ENCODE peak calls at places on chromosomes 5 and 9, in five cellular contexts. B, E, Z, V and K are unnamed samples.

GRCh38 chr9:115978739-115979138 is 174.9 kb upstream of the PAPPA start:
- DNase-seq in B (no peak), E (no peak), Z (no peak), V (no peak), K (no peak)

GRCh38 chr5:143550985-143551630 is 147.6 kb upstream of the NR3C1 start:
- DNase-seq in Z (no peak), V (peak), B (no peak), E (no peak), K (no peak)

GRCh38 chr5:116654890-116655289 is 80.3 kb upstream of the SEMA6A start:
- DNase-seq in V (no peak), Z (no peak), B (no peak), E (no peak), K (no peak)

GRCh38 chr5:111072949-111073682 is 1.6 kb downstream of the TSLP start:
- DNase-seq in E (peak), Z (peak), V (peak), B (peak), K (peak)

GRCh38 chr5:172637122-172637580 is 3.9 kb upstream of the NEURL1B start:
- DNase-seq in V (no peak), E (no peak), Z (no peak), B (no peak), K (no peak)

GRCh38 chr5:128669803-128670202 is 131.8 kb upstream of the FBN2 start:
- DNase-seq in B (no peak), V (peak), E (no peak), Z (no peak), K (no peak)

GRCh38 chr9:135874859-135875258 is 32.5 kb downstream of the CAMSAP1 start:
- DNase-seq in V (no peak), E (no peak), Z (no peak), B (no peak), K (no peak)

GRCh38 chr9:38251461-38251860 is 141.0 kb upstream of the ALDH1B1 start:
- DNase-seq in Z (no peak), E (no peak), B (no peak), V (no peak), K (no peak)

GRCh38 chr5:96734871-96735325 is 72.7 kb downstream of the CAST start:
- DNase-seq in E (no peak), V (no peak), B (no peak), Z (no peak), K (no peak)

GRCh38 chr9:107638922-107639321 is 149.4 kb upstream of the KLF4 start:
- DNase-seq in E (peak), Z (no peak), B (no peak), V (peak), K (no peak)

GRCh38 chr9:129693741-129694140 is 28.3 kb downstream of the PRRX2 start:
- DNase-seq in V (no peak), E (no peak), B (no peak), Z (no peak), K (no peak)

GRCh38 chr5:112479418-112479817 is 60.3 kb upstream of the EPB41L4A start:
- DNase-seq in V (peak), B (no peak), E (no peak), Z (no peak), K (no peak)

GRCh38 chr9:129290606-129291005 is 112.5 kb upstream of the IER5L start:
- DNase-seq in V (no peak), E (no peak), Z (no peak), B (no peak), K (no peak)

GRCh38 chr5:132474131-132474723 is 16.3 kb downstream of the IRF1 start:
- DNase-seq in V (no peak), Z (no peak), B (no peak), E (no peak), K (no peak)

GRCh38 chr9:71446499-71447411 is 321.6 kb downstream of the CEMIP2 start:
- DNase-seq in Z (no peak), E (peak), V (peak), B (peak), K (peak)

GRCh38 chr9:87662808-87663528 is 63.0 kb upstream of the CTSL start:
- DNase-seq in V (peak), E (peak), B (peak), Z (no peak), K (peak)

GRCh38 chr5:169300468-169301385 is at the start of gene SLIT3:
- DNase-seq in B (no peak), Z (no peak), V (peak), E (peak), K (peak)

GRCh38 chr5:178449163-178450060 is 140.8 kb downstream of the COL23A1 start:
- DNase-seq in V (no peak), E (peak), Z (no peak), B (no peak), K (no peak)

GRCh38 chr5:133314086-133314485 is 262.3 kb downstream of the HSPA4 start:
- DNase-seq in V (no peak), Z (no peak), E (no peak), B (no peak), K (no peak)

GRCh38 chr5:95939465-95939864 is 22.2 kb downstream of the ELL2 start:
- DNase-seq in E (no peak), V (no peak), Z (no peak), B (no peak), K (no peak)

GRCh38 chr5:170216262-170216864 is 16.4 kb upstream of the C5orf58 start:
- DNase-seq in E (peak), V (peak), Z (no peak), B (no peak), K (no peak)